ENCODE peak calls at places on chromosomes 7 and 10, in seven cellular contexts. I is HCT116, M is GM23338, J is PC-3, K is MM.1S, X is SK-N-SH, E is neural progenitor cell. D is an unnamed sample. For H3K27me3, the result is how much of the 10 kb centered on the place peaks cover.

GRCh38 chr10:122252805-122253204 is 18.3 kb upstream of the BTBD16 start:
- DNase-seq in J (no peak), X (no peak), E (no peak), K (no peak), I (no peak), M (no peak), D (no peak)

GRCh38 chr7:108263364-108263951 is 133.3 kb upstream of the LAMB4 start:
- DNase-seq in X (no peak), E (no peak), K (peak), M (no peak), J (no peak), I (no peak), D (no peak)

GRCh38 chr7:98324782-98325181 is 43.3 kb downstream of the BRI3 start:
- DNase-seq in K (no peak), X (no peak), I (no peak), J (no peak), E (no peak), M (no peak), D (no peak)

GRCh38 chr7:53768191-53768590 is 732.8 kb downstream of the POM121L12 start:
- DNase-seq in K (no peak), X (no peak), M (no peak), E (no peak), I (no peak), J (no peak), D (no peak)

GRCh38 chr7:13987395-13987794 is 2.1 kb downstream of the ETV1 start:
- DNase-seq in J (peak), M (no peak), K (no peak), E (no peak), I (no peak), X (no peak), D (no peak)

GRCh38 chr10:117163061-117163953 is 25.2 kb upstream of the VAX1 start:
- DNase-seq in E (peak), M (peak), J (no peak), K (no peak), I (no peak), X (peak), D (peak)

GRCh38 chr10:44056206-44056605 is 328.7 kb downstream of the CXCL12 start:
- DNase-seq in K (no peak), X (peak), I (no peak), E (no peak), J (no peak), M (no peak), D (no peak)

GRCh38 chr7:131945313-131945831 is 388.9 kb upstream of the PODXL start:
- DNase-seq in M (peak), K (peak), E (peak), X (peak), J (peak), I (peak), D (peak)

GRCh38 chr10:48469516-48470020 is 135.3 kb downstream of the ARHGAP22 start:
- DNase-seq in E (no peak), M (no peak), J (no peak), X (peak), I (no peak), K (no peak), D (no peak)

GRCh38 chr7:85025312-85025756 is 161.5 kb downstream of the SEMA3D start:
- DNase-seq in J (peak), E (no peak), X (no peak), K (peak), M (no peak), I (no peak), D (no peak)

GRCh38 chr10:23528419-23528818 is 89.5 kb downstream of the OTUD1 start:
- DNase-seq in M (no peak), X (no peak), I (no peak), K (no peak), J (no peak), E (no peak), D (no peak)

GRCh38 chr10:23522345-23522744 is 83.5 kb downstream of the OTUD1 start:
- DNase-seq in K (no peak), M (no peak), E (no peak), J (peak), I (no peak), X (no peak), D (no peak)

GRCh38 chr10:23521735-23522134 is 82.9 kb downstream of the OTUD1 start:
- DNase-seq in X (no peak), M (no peak), E (no peak), I (no peak), J (no peak), K (no peak), D (no peak)

GRCh38 chr10:23525406-23525805 is 86.5 kb downstream of the OTUD1 start:
- DNase-seq in I (no peak), X (peak), J (peak), E (no peak), K (peak), M (peak), D (peak)

GRCh38 chr10:23523251-23523650 is 84.4 kb downstream of the OTUD1 start:
- DNase-seq in E (no peak), J (no peak), I (no peak), M (no peak), K (no peak), X (no peak), D (no peak)
- H3K27me3 ChIP-seq in E (under half), J (under half), I (under half), M (under half), K (under half), X (under half), D (under half)

GRCh38 chr10:95387383-95387782 is 96.6 kb upstream of the PDLIM1 start:
- DNase-seq in M (no peak), X (no peak), K (no peak), E (no peak), I (no peak), J (no peak), D (no peak)

GRCh38 chr10:95382174-95382573 is 91.4 kb upstream of the PDLIM1 start:
- DNase-seq in J (no peak), E (no peak), M (no peak), K (no peak), I (no peak), X (no peak), D (no peak)

GRCh38 chr10:95388072-95388471 is 97.3 kb upstream of the PDLIM1 start:
- DNase-seq in E (no peak), K (no peak), I (no peak), M (no peak), X (no peak), J (no peak), D (no peak)

GRCh38 chr10:95382596-95382995 is 91.8 kb upstream of the PDLIM1 start:
- DNase-seq in X (no peak), K (no peak), I (no peak), E (no peak), M (no peak), J (no peak), D (no peak)

DNA sequence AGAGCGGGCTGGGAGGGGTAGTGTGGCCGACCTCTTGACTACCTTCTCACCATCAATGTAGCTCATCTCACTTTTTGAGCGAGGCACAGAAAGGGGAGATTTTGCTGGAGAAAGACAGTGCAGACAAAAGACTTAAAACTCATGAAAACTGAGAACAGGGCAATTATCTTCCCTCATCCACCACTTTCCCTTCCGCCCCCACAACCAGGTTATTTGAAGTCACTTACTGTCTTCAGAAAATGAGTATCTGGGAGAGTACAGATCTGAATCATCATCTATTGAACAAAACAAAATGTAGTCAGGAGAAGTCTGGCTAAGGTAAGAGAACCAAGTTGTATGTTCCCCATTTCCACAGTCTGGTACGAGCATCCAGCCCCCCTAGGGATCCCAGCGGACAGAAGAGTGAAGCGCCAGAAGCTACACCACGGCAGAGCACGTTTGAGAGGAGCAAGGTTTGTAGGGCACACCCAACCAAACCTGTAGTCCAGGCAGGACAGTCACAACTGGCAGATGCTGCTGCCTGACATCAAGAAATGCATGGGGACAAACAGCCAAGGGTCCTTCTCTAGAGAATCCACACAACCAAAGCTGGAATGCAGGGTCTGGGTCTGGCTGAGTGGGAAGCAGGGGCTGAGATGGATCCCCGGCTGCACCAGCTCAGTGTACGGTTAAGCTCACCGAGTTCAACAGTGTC is 93.4 kb upstream of the PDLIM1 start:
- DNase-seq in J (no peak), K (no peak), X (no peak), I (no peak), M (no peak), E (no peak), D (no peak)
- TF ChIP-seq CTCF in J (no peak), K (no peak), X (no peak), I (no peak), M (no peak), E (no peak), D (no peak)

GRCh38 chr7:45241339-45242109 is 83.9 kb downstream of the RAMP3 start:
- DNase-seq in X (no peak), M (no peak), E (no peak), K (no peak), J (peak), I (no peak), D (no peak)

GRCh38 chr7:45240926-45241325 is 83.3 kb downstream of the RAMP3 start:
- DNase-seq in X (no peak), K (no peak), I (no peak), J (no peak), M (no peak), E (no peak), D (no peak)

GRCh38 chr7:45238806-45239205 is 81.2 kb downstream of the RAMP3 start:
- DNase-seq in X (no peak), E (no peak), K (no peak), M (no peak), J (peak), I (no peak), D (no peak)

GRCh38 chr7:45239486-45239885 is 81.9 kb downstream of the RAMP3 start:
- DNase-seq in J (peak), X (no peak), E (no peak), M (no peak), K (no peak), I (no peak), D (no peak)

DNA sequence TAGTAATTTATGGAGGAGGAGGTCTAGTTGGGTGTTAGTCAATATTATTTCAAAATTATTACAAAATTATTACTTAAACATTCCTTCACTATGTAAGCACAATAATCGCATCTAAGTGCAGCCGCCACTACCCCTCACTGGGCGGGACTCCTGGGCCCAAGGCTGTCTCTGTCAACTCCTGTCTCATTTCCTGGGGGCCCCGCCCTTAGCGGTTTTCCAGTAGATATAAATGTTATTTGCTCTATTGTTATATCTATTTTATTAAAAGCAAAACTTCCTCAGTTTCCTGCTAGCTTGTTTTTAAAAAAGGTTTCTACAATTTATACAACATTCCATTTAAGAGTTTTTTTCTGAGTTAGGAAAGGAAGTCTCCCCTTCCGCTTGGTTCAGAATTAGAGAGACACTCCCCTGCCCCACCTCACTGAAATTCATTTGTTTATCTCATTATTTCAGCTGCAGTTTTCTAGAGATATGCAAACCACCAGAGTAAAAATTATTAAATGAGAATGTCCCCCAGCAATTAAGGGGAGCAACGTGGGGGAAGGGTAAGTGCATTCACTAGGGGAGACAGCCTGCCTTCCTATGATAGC is 82.7 kb downstream of the RAMP3 start:
- DNase-seq in E (no peak), X (no peak), M (no peak), I (no peak), J (peak), K (no peak), D (no peak)
- TF ChIP-seq EZH2phosphoT487 in E (no peak), X (no peak), M (no peak), I (no peak), J (no peak), K (no peak), D (no peak)

GRCh38 chr10:133081636-133082035 is 6.1 kb upstream of the ADGRA1 start:
- DNase-seq in M (no peak), I (no peak), E (no peak), J (no peak), X (no peak), K (no peak), D (no peak)

GRCh38 chr10:133084491-133084890 is 3.2 kb upstream of the ADGRA1 start:
- DNase-seq in M (no peak), I (no peak), E (no peak), X (no peak), J (no peak), K (no peak), D (no peak)

GRCh38 chr10:133083422-133084100 is 4.2 kb upstream of the ADGRA1 start:
- DNase-seq in X (no peak), K (no peak), J (no peak), M (no peak), I (no peak), E (no peak), D (no peak)

GRCh38 chr10:133080683-133081040 is 7.1 kb upstream of the ADGRA1 start:
- DNase-seq in I (no peak), K (no peak), E (no peak), J (no peak), X (no peak), M (no peak), D (no peak)

GRCh38 chr10:133082685-133083421 is 4.9 kb upstream of the ADGRA1 start:
- DNase-seq in I (no peak), X (no peak), K (no peak), M (no peak), J (no peak), E (peak), D (no peak)
- H3K27me3 ChIP-seq in I (under half), X (under half), K (under half), M (under half), J (under half), E (under half), D (under half)

DNA sequence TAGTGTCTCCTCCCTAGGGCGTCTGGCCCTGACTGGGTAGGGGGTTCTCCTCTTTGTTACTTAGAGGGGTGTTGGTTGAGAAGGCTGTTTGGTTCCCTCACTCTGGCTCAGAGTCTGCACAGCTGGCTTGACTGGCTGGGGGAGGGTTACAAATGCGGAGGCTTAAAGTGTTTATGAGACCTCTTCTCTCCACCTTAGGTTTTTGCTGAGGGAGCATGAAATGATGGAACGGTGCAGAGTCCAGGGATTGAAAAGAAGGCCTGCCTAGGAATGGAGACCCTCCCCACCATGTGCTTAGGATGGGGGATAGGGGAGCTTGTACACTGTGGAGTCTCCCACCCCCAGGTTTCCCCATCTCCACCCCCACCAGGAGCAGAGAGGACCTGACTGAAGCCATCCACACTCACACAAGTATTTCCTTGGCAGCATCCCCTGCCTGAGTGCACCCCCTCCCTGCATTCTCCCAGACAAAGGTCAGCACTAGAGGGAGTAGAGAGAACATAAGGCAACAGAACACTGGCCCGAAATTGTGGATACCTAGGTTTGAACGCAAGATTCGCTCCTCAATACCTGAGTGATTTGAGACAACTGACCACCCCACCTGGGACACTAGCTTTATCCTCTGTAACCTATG is 1.7 kb upstream of the LDB1 start:
- DNase-seq in J (no peak), K (no peak), E (peak), I (no peak), X (peak), M (peak), D (peak)
- TF ChIP-seq CTCF in J (peak), K (no peak), E (peak), I (no peak), X (peak), M (peak), D (peak)

DNA sequence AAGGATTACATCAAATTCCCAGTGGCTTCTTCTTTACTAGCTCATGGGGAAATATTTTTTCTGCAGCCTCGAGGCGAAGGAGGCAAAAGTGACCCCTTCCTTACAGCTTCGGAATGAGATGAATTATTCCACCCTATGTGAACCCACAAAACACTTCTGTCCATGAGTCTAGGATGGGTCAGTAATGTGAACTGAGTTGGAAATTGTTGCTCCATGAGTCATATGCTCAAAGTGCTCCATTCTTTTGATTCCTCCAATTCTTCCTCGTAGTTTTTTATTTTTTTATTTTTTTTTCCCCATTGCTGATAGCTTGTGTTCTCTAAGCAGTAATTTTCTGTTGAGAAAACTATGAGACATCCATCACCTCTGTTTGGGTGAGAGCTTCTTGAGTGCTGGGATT is 31.7 kb upstream of the FAM204A start:
- DNase-seq in J (peak), I (no peak), M (no peak), K (no peak), X (no peak), E (no peak), D (no peak)
- TF ChIP-seq EZH2phosphoT487 in J (no peak), I (no peak), M (no peak), K (no peak), X (no peak), E (no peak), D (no peak)

GRCh38 chr7:114084381-114085312 is 165.8 kb upstream of the PPP1R3A start:
- DNase-seq in J (no peak), X (peak), E (peak), K (peak), I (no peak), M (peak), D (peak)

GRCh38 chr7:114086491-114086905 is 167.7 kb upstream of the PPP1R3A start:
- DNase-seq in J (no peak), E (peak), M (peak), I (no peak), K (peak), X (no peak), D (peak)

GRCh38 chr7:114085313-114085591 is 166.4 kb upstream of the PPP1R3A start:
- DNase-seq in X (peak), M (peak), K (no peak), E (no peak), I (no peak), J (no peak), D (no peak)

GRCh38 chr7:114086906-114087651 is 168.3 kb upstream of the PPP1R3A start:
- DNase-seq in M (peak), E (peak), K (peak), X (peak), J (no peak), I (no peak), D (peak)

GRCh38 chr7:114085592-114086490 is 167.0 kb upstream of the PPP1R3A start:
- DNase-seq in E (peak), J (peak), M (peak), X (peak), K (peak), I (peak), D (peak)
- H3K27me3 ChIP-seq in E (half or more), J (half or more), M (half or more), X (half or more), K (under half), I (under half), D (under half)

DNA sequence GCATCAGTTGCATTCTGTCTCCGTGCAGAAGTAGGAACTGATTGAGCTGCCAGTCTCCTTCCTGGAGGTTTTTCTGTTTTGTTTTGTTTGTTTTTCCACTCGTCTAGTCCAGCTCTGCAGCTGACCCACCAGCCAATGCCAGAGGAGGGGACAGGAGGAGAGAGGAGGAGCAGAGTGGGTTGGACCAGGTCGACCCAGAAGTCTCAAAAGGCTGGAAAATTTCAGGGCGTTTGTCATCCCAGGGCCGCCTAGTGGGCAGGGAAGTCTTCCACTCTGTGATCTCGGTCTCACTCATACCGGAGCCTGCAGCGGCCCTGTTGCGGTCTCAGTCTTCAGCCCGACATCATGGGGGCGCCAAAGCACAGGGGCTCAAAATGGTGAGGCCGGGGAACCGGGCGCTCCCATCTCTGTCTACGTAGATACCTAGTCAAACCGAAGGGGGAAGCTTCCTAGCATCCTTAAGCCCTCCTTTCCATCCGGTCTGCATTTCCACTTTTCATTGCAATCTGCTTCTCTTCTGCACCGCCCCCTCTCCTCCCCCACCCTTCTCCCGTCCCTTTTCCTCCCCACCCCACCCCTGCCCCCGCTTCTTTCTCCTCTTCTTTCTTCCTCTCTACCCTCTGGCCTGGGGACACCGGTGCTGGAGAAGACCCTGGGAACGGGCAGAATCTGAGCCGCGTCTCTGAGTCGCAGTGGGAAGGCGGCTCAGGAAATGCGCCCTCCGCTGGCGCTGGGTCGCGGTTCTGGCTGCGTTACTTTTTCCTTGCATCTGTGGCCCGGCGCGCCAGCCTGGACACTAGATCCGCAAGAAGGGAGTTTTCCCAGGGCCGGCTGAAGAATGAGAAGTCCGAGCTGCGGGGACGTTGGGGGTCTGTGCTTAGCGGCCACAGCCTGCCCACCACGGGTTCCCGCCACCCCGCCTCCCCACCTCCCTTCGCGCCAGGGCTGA is 16.2 kb upstream of the PAX2 start:
- DNase-seq in I (peak), K (no peak), E (peak), M (peak), X (peak), J (peak), D (peak)
- TF ChIP-seq CTCF in I (peak), K (peak), E (peak), M (peak), X (peak), J (peak), D (peak)

D was measured in hepatocyte.